ENCODE peak calls at places on chromosomes 4 and X, in ten cellular contexts. One of them, this sample, is unnamed.

GRCh38 chr4:122341906-122342305 is 36.9 kb upstream of the ADAD1 start:
- DNase-seq in transverse colon: no peak
- DNase-seq in stomach: no peak
- DNase-seq in GM12878: no peak
- DNase-seq in HCT116: no peak
- DNase-seq in prostate gland: no peak
- DNase-seq in HepG2: no peak
- DNase-seq in endothelial cell of umbilical vein: no peak
- DNase-seq in H1: no peak
- DNase-seq in vagina: no peak
- DNase-seq in this sample: no peak

GRCh38 chr4:174575436-174575835 is 53.1 kb upstream of the HPGD start:
- DNase-seq in transverse colon: no peak
- DNase-seq in stomach: no peak
- DNase-seq in GM12878: no peak
- DNase-seq in HCT116: no peak
- DNase-seq in prostate gland: no peak
- DNase-seq in HepG2: no peak
- DNase-seq in endothelial cell of umbilical vein: no peak
- DNase-seq in H1: no peak
- DNase-seq in vagina: no peak
- DNase-seq in this sample: no peak

GRCh38 chr4:7487464-7487863 is 52.7 kb upstream of the PSAPL1 start:
- DNase-seq in transverse colon: no peak
- DNase-seq in stomach: no peak
- DNase-seq in GM12878: no peak
- DNase-seq in HCT116: no peak
- DNase-seq in prostate gland: no peak
- DNase-seq in HepG2: no peak
- DNase-seq in endothelial cell of umbilical vein: no peak
- DNase-seq in H1: no peak
- DNase-seq in vagina: no peak
- DNase-seq in this sample: no peak

GRCh38 chr4:87589531-87589930 is 18.8 kb upstream of the DSPP start:
- DNase-seq in transverse colon: no peak
- DNase-seq in stomach: no peak
- DNase-seq in GM12878: no peak
- DNase-seq in HCT116: no peak
- DNase-seq in prostate gland: no peak
- DNase-seq in HepG2: no peak
- DNase-seq in endothelial cell of umbilical vein: no peak
- DNase-seq in H1: no peak
- DNase-seq in vagina: no peak
- DNase-seq in this sample: no peak

GRCh38 chr4:139223682-139224317 is 46.8 kb upstream of the ELF2 start:
- DNase-seq in transverse colon: no peak
- DNase-seq in stomach: no peak
- DNase-seq in GM12878: no peak
- DNase-seq in HCT116: no peak
- DNase-seq in prostate gland: no peak
- DNase-seq in HepG2: no peak
- DNase-seq in endothelial cell of umbilical vein: peak; percentile 33
- DNase-seq in H1: no peak
- DNase-seq in vagina: no peak
- DNase-seq in this sample: no peak

GRCh38 chr4:8312069-8312445 is 42.5 kb downstream of the HTRA3 start:
- DNase-seq in transverse colon: no peak
- DNase-seq in stomach: no peak
- DNase-seq in GM12878: no peak
- DNase-seq in HCT116: no peak
- DNase-seq in prostate gland: no peak
- DNase-seq in HepG2: no peak
- DNase-seq in endothelial cell of umbilical vein: no peak
- DNase-seq in H1: no peak
- DNase-seq in vagina: no peak
- DNase-seq in this sample: no peak

GRCh38 chr4:100170986-100171385 is 19.3 kb downstream of the DDIT4L start:
- DNase-seq in transverse colon: no peak
- DNase-seq in stomach: no peak
- DNase-seq in GM12878: no peak
- DNase-seq in HCT116: no peak
- DNase-seq in prostate gland: no peak
- DNase-seq in HepG2: no peak
- DNase-seq in endothelial cell of umbilical vein: peak; percentile 34
- DNase-seq in H1: no peak
- DNase-seq in vagina: no peak
- DNase-seq in this sample: no peak

GRCh38 chr4:1382776-1383727 is 23.2 kb downstream of the NKX1-1 start:
- DNase-seq in transverse colon: no peak
- DNase-seq in stomach: no peak
- DNase-seq in GM12878: no peak
- DNase-seq in HCT116: no peak
- DNase-seq in prostate gland: no peak
- DNase-seq in HepG2: no peak
- DNase-seq in endothelial cell of umbilical vein: no peak
- DNase-seq in H1: no peak
- DNase-seq in vagina: no peak
- DNase-seq in this sample: no peak

GRCh38 chrX:3712870-3713224 is 602 bp downstream of the PRKX start:
- DNase-seq in transverse colon: peak; percentile 35
- DNase-seq in stomach: no peak
- DNase-seq in GM12878: no peak
- DNase-seq in HCT116: no peak
- DNase-seq in prostate gland: no peak
- DNase-seq in HepG2: no peak
- DNase-seq in endothelial cell of umbilical vein: no peak
- DNase-seq in H1: no peak
- DNase-seq in vagina: no peak
- DNase-seq in this sample: no peak

GRCh38 chr4:100935090-100935489 is 412.2 kb downstream of the PPP3CA start:
- DNase-seq in transverse colon: no peak
- DNase-seq in stomach: no peak
- DNase-seq in GM12878: no peak
- DNase-seq in HCT116: peak; percentile 38
- DNase-seq in prostate gland: no peak
- DNase-seq in HepG2: no peak
- DNase-seq in endothelial cell of umbilical vein: peak; percentile 31
- DNase-seq in H1: no peak
- DNase-seq in vagina: no peak
- DNase-seq in this sample: no peak

GRCh38 chr4:36420111-36420679 is 138.8 kb downstream of the DTHD1 start:
- DNase-seq in transverse colon: no peak
- DNase-seq in stomach: no peak
- DNase-seq in GM12878: no peak
- DNase-seq in HCT116: no peak
- DNase-seq in prostate gland: no peak
- DNase-seq in HepG2: no peak
- DNase-seq in endothelial cell of umbilical vein: no peak
- DNase-seq in H1: peak; percentile 9
- DNase-seq in vagina: no peak
- DNase-seq in this sample: no peak

DNA sequence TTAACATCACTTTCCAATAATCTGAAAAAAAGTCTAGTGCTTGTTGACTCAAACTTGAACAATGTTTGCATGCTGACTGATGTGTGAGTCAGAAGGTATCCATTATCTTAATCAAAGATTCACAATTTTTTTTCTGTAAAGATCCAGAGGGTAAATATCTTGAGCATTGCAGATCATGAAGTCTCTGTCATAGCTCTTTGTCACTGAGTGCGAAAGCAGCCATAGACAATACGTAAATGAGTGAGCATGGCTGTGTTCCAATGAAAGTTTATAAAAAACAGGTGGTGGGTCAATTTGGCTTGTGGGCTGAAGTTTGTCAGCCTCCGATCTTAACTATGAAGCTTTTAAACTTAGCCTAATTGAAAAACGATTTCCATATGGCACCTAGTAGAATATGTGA is 37.7 kb downstream of the NHS start:
- DNase-seq in transverse colon: no peak
- DNase-seq in stomach: no peak
- DNase-seq in GM12878: no peak
- DNase-seq in HCT116: peak; percentile 69
- DNase-seq in prostate gland: no peak
- DNase-seq in HepG2: no peak
- DNase-seq in endothelial cell of umbilical vein: no peak
- DNase-seq in H1: no peak
- DNase-seq in vagina: no peak
- DNase-seq in this sample: no peak
- TF ChIP-seq POLR2AphosphoS5 in transverse colon: no peak
- TF ChIP-seq POLR2AphosphoS5 in stomach: no peak
- TF ChIP-seq POLR2AphosphoS5 in GM12878: no peak
- TF ChIP-seq POLR2AphosphoS5 in HCT116: no peak
- TF ChIP-seq POLR2AphosphoS5 in prostate gland: no peak
- TF ChIP-seq POLR2AphosphoS5 in HepG2: no peak
- TF ChIP-seq POLR2AphosphoS5 in endothelial cell of umbilical vein: no peak
- TF ChIP-seq POLR2AphosphoS5 in H1: no peak
- TF ChIP-seq POLR2AphosphoS5 in vagina: no peak
- TF ChIP-seq POLR2AphosphoS5 in this sample: no peak

GRCh38 chr4:76309939-76310549 is 3.5 kb downstream of the STBD1 start:
- DNase-seq in transverse colon: no peak
- DNase-seq in stomach: no peak
- DNase-seq in GM12878: no peak
- DNase-seq in HCT116: no peak
- DNase-seq in prostate gland: no peak
- DNase-seq in HepG2: no peak
- DNase-seq in endothelial cell of umbilical vein: no peak
- DNase-seq in H1: no peak
- DNase-seq in vagina: no peak
- DNase-seq in this sample: no peak
- TF ChIP-seq POLR2A in transverse colon: no peak
- TF ChIP-seq POLR2A in stomach: no peak
- TF ChIP-seq POLR2A in GM12878: no peak
- TF ChIP-seq POLR2A in HCT116: no peak
- TF ChIP-seq POLR2A in prostate gland: no peak
- TF ChIP-seq POLR2A in HepG2: no peak
- TF ChIP-seq POLR2A in endothelial cell of umbilical vein: no peak
- TF ChIP-seq POLR2A in H1: no peak
- TF ChIP-seq POLR2A in vagina: no peak
- TF ChIP-seq POLR2A in this sample: no peak

GRCh38 chr4:145280541-145280940 is 100.2 kb upstream of the OTUD4 start:
- DNase-seq in transverse colon: no peak
- DNase-seq in stomach: no peak
- DNase-seq in GM12878: no peak
- DNase-seq in HCT116: no peak
- DNase-seq in prostate gland: no peak
- DNase-seq in HepG2: no peak
- DNase-seq in endothelial cell of umbilical vein: no peak
- DNase-seq in H1: no peak
- DNase-seq in vagina: no peak
- DNase-seq in this sample: no peak

GRCh38 chr4:145276044-145276443 is 95.7 kb upstream of the OTUD4 start:
- DNase-seq in transverse colon: no peak
- DNase-seq in stomach: no peak
- DNase-seq in GM12878: no peak
- DNase-seq in HCT116: no peak
- DNase-seq in prostate gland: no peak
- DNase-seq in HepG2: no peak
- DNase-seq in endothelial cell of umbilical vein: no peak
- DNase-seq in H1: no peak
- DNase-seq in vagina: no peak
- DNase-seq in this sample: no peak

GRCh38 chr4:145279122-145279960 is 99.0 kb upstream of the OTUD4 start:
- DNase-seq in transverse colon: no peak
- DNase-seq in stomach: no peak
- DNase-seq in GM12878: no peak
- DNase-seq in HCT116: no peak
- DNase-seq in prostate gland: no peak
- DNase-seq in HepG2: no peak
- DNase-seq in endothelial cell of umbilical vein: peak; percentile 84
- DNase-seq in H1: no peak
- DNase-seq in vagina: no peak
- DNase-seq in this sample: no peak

GRCh38 chr4:145281224-145281623 is 100.8 kb upstream of the OTUD4 start:
- DNase-seq in transverse colon: no peak
- DNase-seq in stomach: no peak
- DNase-seq in GM12878: no peak
- DNase-seq in HCT116: no peak
- DNase-seq in prostate gland: no peak
- DNase-seq in HepG2: no peak
- DNase-seq in endothelial cell of umbilical vein: no peak
- DNase-seq in H1: no peak
- DNase-seq in vagina: no peak
- DNase-seq in this sample: no peak

GRCh38 chr4:145278341-145279121 is 98.1 kb upstream of the OTUD4 start:
- DNase-seq in transverse colon: no peak
- DNase-seq in stomach: no peak
- DNase-seq in GM12878: no peak
- DNase-seq in HCT116: no peak
- DNase-seq in prostate gland: no peak
- DNase-seq in HepG2: no peak
- DNase-seq in endothelial cell of umbilical vein: peak; percentile 69
- DNase-seq in H1: no peak
- DNase-seq in vagina: no peak
- DNase-seq in this sample: no peak
- TF ChIP-seq POLR2AphosphoS5 in transverse colon: no peak
- TF ChIP-seq POLR2AphosphoS5 in stomach: no peak
- TF ChIP-seq POLR2AphosphoS5 in GM12878: no peak
- TF ChIP-seq POLR2AphosphoS5 in HCT116: no peak
- TF ChIP-seq POLR2AphosphoS5 in prostate gland: no peak
- TF ChIP-seq POLR2AphosphoS5 in HepG2: no peak
- TF ChIP-seq POLR2AphosphoS5 in endothelial cell of umbilical vein: no peak
- TF ChIP-seq POLR2AphosphoS5 in H1: no peak
- TF ChIP-seq POLR2AphosphoS5 in vagina: no peak
- TF ChIP-seq POLR2AphosphoS5 in this sample: no peak

GRCh38 chr4:163492951-163493504 is 1.5 kb upstream of the TMA16 start:
- DNase-seq in transverse colon: no peak
- DNase-seq in stomach: no peak
- DNase-seq in GM12878: no peak
- DNase-seq in HCT116: peak; percentile 73
- DNase-seq in prostate gland: no peak
- DNase-seq in HepG2: no peak
- DNase-seq in endothelial cell of umbilical vein: peak; percentile 9
- DNase-seq in H1: no peak
- DNase-seq in vagina: no peak
- DNase-seq in this sample: no peak

GRCh38 chr4:163495900-163496299 is 1.4 kb downstream of the TMA16 start:
- DNase-seq in transverse colon: no peak
- DNase-seq in stomach: no peak
- DNase-seq in GM12878: peak; percentile 60
- DNase-seq in HCT116: no peak
- DNase-seq in prostate gland: no peak
- DNase-seq in HepG2: no peak
- DNase-seq in endothelial cell of umbilical vein: peak; percentile 23
- DNase-seq in H1: no peak
- DNase-seq in vagina: no peak
- DNase-seq in this sample: no peak

GRCh38 chr4:163489929-163490328 is 4.6 kb upstream of the TMA16 start:
- DNase-seq in transverse colon: no peak
- DNase-seq in stomach: no peak
- DNase-seq in GM12878: no peak
- DNase-seq in HCT116: no peak
- DNase-seq in prostate gland: no peak
- DNase-seq in HepG2: no peak
- DNase-seq in endothelial cell of umbilical vein: no peak
- DNase-seq in H1: no peak
- DNase-seq in vagina: no peak
- DNase-seq in this sample: no peak

GRCh38 chr4:163493643-163494359 is 689 bp upstream of the TMA16 start:
- DNase-seq in transverse colon: peak; percentile 52
- DNase-seq in stomach: peak; percentile 32
- DNase-seq in GM12878: no peak
- DNase-seq in HCT116: no peak
- DNase-seq in prostate gland: no peak
- DNase-seq in HepG2: no peak
- DNase-seq in endothelial cell of umbilical vein: peak; percentile 20
- DNase-seq in H1: no peak
- DNase-seq in vagina: no peak
- DNase-seq in this sample: no peak

GRCh38 chr4:163494360-163495241 is at the start of gene TMA16:
- DNase-seq in transverse colon: peak; percentile 88
- DNase-seq in stomach: peak; percentile 86
- DNase-seq in GM12878: peak; percentile 77
- DNase-seq in HCT116: peak; percentile 93
- DNase-seq in prostate gland: peak; percentile 66
- DNase-seq in HepG2: peak; percentile 92
- DNase-seq in endothelial cell of umbilical vein: peak; percentile 93
- DNase-seq in H1: peak; percentile 77
- DNase-seq in vagina: no peak
- DNase-seq in this sample: peak; percentile 61
- TF ChIP-seq POLR2A in transverse colon: peak; percentile 70
- TF ChIP-seq POLR2A in stomach: peak; percentile 13
- TF ChIP-seq POLR2A in GM12878: peak; percentile 90
- TF ChIP-seq POLR2A in HCT116: peak; percentile 87
- TF ChIP-seq POLR2A in prostate gland: peak; percentile 39
- TF ChIP-seq POLR2A in HepG2: peak; percentile 82
- TF ChIP-seq POLR2A in endothelial cell of umbilical vein: peak; percentile 83
- TF ChIP-seq POLR2A in H1: peak; percentile 99
- TF ChIP-seq POLR2A in vagina: no peak
- TF ChIP-seq POLR2A in this sample: peak; percentile 95

This sample was measured in GM12891.